ENCODE peak calls at places on chromosome 3, in nine cellular contexts. One of them, this sample, is unnamed.

GRCh38 chr3:27567251-27567650 is 83.1 kb upstream of the SLC4A7 start:
- DNase-seq in thoracic aorta: no peak
- DNase-seq in brain microvascular endothelial cell: no peak
- DNase-seq in CD8-positive, alpha-beta T cell: no peak
- DNase-seq in ovary: no peak
- DNase-seq in neuronal stem cell: no peak
- DNase-seq in PC-9: no peak
- DNase-seq in psoas muscle: no peak
- DNase-seq in heart left ventricle: no peak
- DNase-seq in this sample: no peak

GRCh38 chr3:182567666-182568065 is 225.6 kb upstream of the ATP11B start:
- DNase-seq in thoracic aorta: no peak
- DNase-seq in brain microvascular endothelial cell: no peak
- DNase-seq in CD8-positive, alpha-beta T cell: no peak
- DNase-seq in ovary: no peak
- DNase-seq in neuronal stem cell: peak
- DNase-seq in PC-9: peak
- DNase-seq in psoas muscle: no peak
- DNase-seq in heart left ventricle: no peak
- DNase-seq in this sample: no peak

GRCh38 chr3:127405791-127406190 is 117.9 kb upstream of the PRR20G start:
- DNase-seq in thoracic aorta: no peak
- DNase-seq in brain microvascular endothelial cell: no peak
- DNase-seq in CD8-positive, alpha-beta T cell: no peak
- DNase-seq in ovary: no peak
- DNase-seq in neuronal stem cell: no peak
- DNase-seq in PC-9: no peak
- DNase-seq in psoas muscle: no peak
- DNase-seq in heart left ventricle: no peak
- DNase-seq in this sample: no peak

GRCh38 chr3:101695779-101696372 is 9.4 kb upstream of the RPL24 start:
- DNase-seq in thoracic aorta: no peak
- DNase-seq in brain microvascular endothelial cell: peak
- DNase-seq in CD8-positive, alpha-beta T cell: peak
- DNase-seq in ovary: no peak
- DNase-seq in neuronal stem cell: peak
- DNase-seq in PC-9: peak
- DNase-seq in psoas muscle: no peak
- DNase-seq in heart left ventricle: no peak
- DNase-seq in this sample: no peak

GRCh38 chr3:6099458-6100137 is 761.3 kb upstream of the GRM7 start:
- DNase-seq in thoracic aorta: no peak
- DNase-seq in brain microvascular endothelial cell: no peak
- DNase-seq in CD8-positive, alpha-beta T cell: no peak
- DNase-seq in ovary: no peak
- DNase-seq in neuronal stem cell: no peak
- DNase-seq in PC-9: no peak
- DNase-seq in psoas muscle: no peak
- DNase-seq in heart left ventricle: no peak
- DNase-seq in this sample: no peak

GRCh38 chr3:52783211-52783555 is 5.8 kb downstream of the ITIH1 start:
- DNase-seq in thoracic aorta: no peak
- DNase-seq in brain microvascular endothelial cell: no peak
- DNase-seq in CD8-positive, alpha-beta T cell: no peak
- DNase-seq in ovary: no peak
- DNase-seq in neuronal stem cell: no peak
- DNase-seq in PC-9: no peak
- DNase-seq in psoas muscle: no peak
- DNase-seq in heart left ventricle: no peak
- DNase-seq in this sample: no peak

GRCh38 chr3:32593903-32594525 is 23.4 kb upstream of the DYNC1LI1 start:
- DNase-seq in thoracic aorta: no peak
- DNase-seq in brain microvascular endothelial cell: no peak
- DNase-seq in CD8-positive, alpha-beta T cell: no peak
- DNase-seq in ovary: no peak
- DNase-seq in neuronal stem cell: no peak
- DNase-seq in PC-9: no peak
- DNase-seq in psoas muscle: no peak
- DNase-seq in heart left ventricle: no peak
- DNase-seq in this sample: no peak

GRCh38 chr3:29720660-29721059 is 439.8 kb downstream of the RBMS3 start:
- DNase-seq in thoracic aorta: no peak
- DNase-seq in brain microvascular endothelial cell: no peak
- DNase-seq in CD8-positive, alpha-beta T cell: no peak
- DNase-seq in ovary: no peak
- DNase-seq in neuronal stem cell: no peak
- DNase-seq in PC-9: no peak
- DNase-seq in psoas muscle: no peak
- DNase-seq in heart left ventricle: no peak
- DNase-seq in this sample: no peak

GRCh38 chr3:99087277-99087676 is 185.8 kb upstream of the DCBLD2 start:
- DNase-seq in thoracic aorta: no peak
- DNase-seq in brain microvascular endothelial cell: no peak
- DNase-seq in CD8-positive, alpha-beta T cell: no peak
- DNase-seq in ovary: no peak
- DNase-seq in neuronal stem cell: no peak
- DNase-seq in PC-9: no peak
- DNase-seq in psoas muscle: no peak
- DNase-seq in heart left ventricle: no peak
- DNase-seq in this sample: no peak

GRCh38 chr3:12545473-12545791 is at the start of gene MKRN2OS:
- DNase-seq in thoracic aorta: no peak
- DNase-seq in brain microvascular endothelial cell: no peak
- DNase-seq in CD8-positive, alpha-beta T cell: no peak
- DNase-seq in ovary: no peak
- DNase-seq in neuronal stem cell: no peak
- DNase-seq in PC-9: peak
- DNase-seq in psoas muscle: no peak
- DNase-seq in heart left ventricle: no peak
- DNase-seq in this sample: no peak

GRCh38 chr3:44321335-44321734 is 17.2 kb upstream of the TCAIM start:
- DNase-seq in thoracic aorta: no peak
- DNase-seq in brain microvascular endothelial cell: no peak
- DNase-seq in CD8-positive, alpha-beta T cell: no peak
- DNase-seq in ovary: no peak
- DNase-seq in neuronal stem cell: no peak
- DNase-seq in PC-9: peak
- DNase-seq in psoas muscle: no peak
- DNase-seq in heart left ventricle: no peak
- DNase-seq in this sample: no peak

GRCh38 chr3:58151637-58152036 is 59.1 kb downstream of the DNASE1L3 start:
- DNase-seq in thoracic aorta: no peak
- DNase-seq in brain microvascular endothelial cell: no peak
- DNase-seq in CD8-positive, alpha-beta T cell: no peak
- DNase-seq in ovary: no peak
- DNase-seq in neuronal stem cell: no peak
- DNase-seq in PC-9: no peak
- DNase-seq in psoas muscle: no peak
- DNase-seq in heart left ventricle: peak
- DNase-seq in this sample: no peak

GRCh38 chr3:132196113-132196512 is 121.1 kb upstream of the ACP3 start:
- DNase-seq in thoracic aorta: no peak
- DNase-seq in brain microvascular endothelial cell: no peak
- DNase-seq in CD8-positive, alpha-beta T cell: no peak
- DNase-seq in ovary: no peak
- DNase-seq in neuronal stem cell: no peak
- DNase-seq in PC-9: no peak
- DNase-seq in psoas muscle: no peak
- DNase-seq in heart left ventricle: no peak
- DNase-seq in this sample: no peak

GRCh38 chr3:120693439-120694172 is 11.6 kb upstream of the HGD start:
- DNase-seq in thoracic aorta: no peak
- DNase-seq in brain microvascular endothelial cell: no peak
- DNase-seq in CD8-positive, alpha-beta T cell: no peak
- DNase-seq in ovary: no peak
- DNase-seq in neuronal stem cell: no peak
- DNase-seq in PC-9: peak
- DNase-seq in psoas muscle: no peak
- DNase-seq in heart left ventricle: no peak
- DNase-seq in this sample: no peak

GRCh38 chr3:149673393-149673792 is 15.6 kb upstream of the WWTR1 start:
- DNase-seq in thoracic aorta: no peak
- DNase-seq in brain microvascular endothelial cell: no peak
- DNase-seq in CD8-positive, alpha-beta T cell: no peak
- DNase-seq in ovary: no peak
- DNase-seq in neuronal stem cell: no peak
- DNase-seq in PC-9: no peak
- DNase-seq in psoas muscle: no peak
- DNase-seq in heart left ventricle: no peak
- DNase-seq in this sample: no peak

GRCh38 chr3:41933154-41933676 is 28.7 kb downstream of the ULK4 start:
- DNase-seq in thoracic aorta: no peak
- DNase-seq in brain microvascular endothelial cell: peak
- DNase-seq in CD8-positive, alpha-beta T cell: no peak
- DNase-seq in ovary: no peak
- DNase-seq in neuronal stem cell: no peak
- DNase-seq in PC-9: peak
- DNase-seq in psoas muscle: no peak
- DNase-seq in heart left ventricle: no peak
- DNase-seq in this sample: no peak

GRCh38 chr3:64082917-64083587 is 59.8 kb upstream of the PSMD6 start:
- DNase-seq in thoracic aorta: no peak
- DNase-seq in brain microvascular endothelial cell: no peak
- DNase-seq in CD8-positive, alpha-beta T cell: no peak
- DNase-seq in ovary: no peak
- DNase-seq in neuronal stem cell: no peak
- DNase-seq in PC-9: no peak
- DNase-seq in psoas muscle: no peak
- DNase-seq in heart left ventricle: no peak
- DNase-seq in this sample: no peak
- H3K27ac ChIP-seq in thoracic aorta: no peak
- H3K27ac ChIP-seq in brain microvascular endothelial cell: no peak
- H3K27ac ChIP-seq in CD8-positive, alpha-beta T cell: no peak
- H3K27ac ChIP-seq in ovary: no peak
- H3K27ac ChIP-seq in neuronal stem cell: no peak
- H3K27ac ChIP-seq in PC-9: no peak
- H3K27ac ChIP-seq in psoas muscle: no peak
- H3K27ac ChIP-seq in heart left ventricle: no peak
- H3K27ac ChIP-seq in this sample: no peak

DNA sequence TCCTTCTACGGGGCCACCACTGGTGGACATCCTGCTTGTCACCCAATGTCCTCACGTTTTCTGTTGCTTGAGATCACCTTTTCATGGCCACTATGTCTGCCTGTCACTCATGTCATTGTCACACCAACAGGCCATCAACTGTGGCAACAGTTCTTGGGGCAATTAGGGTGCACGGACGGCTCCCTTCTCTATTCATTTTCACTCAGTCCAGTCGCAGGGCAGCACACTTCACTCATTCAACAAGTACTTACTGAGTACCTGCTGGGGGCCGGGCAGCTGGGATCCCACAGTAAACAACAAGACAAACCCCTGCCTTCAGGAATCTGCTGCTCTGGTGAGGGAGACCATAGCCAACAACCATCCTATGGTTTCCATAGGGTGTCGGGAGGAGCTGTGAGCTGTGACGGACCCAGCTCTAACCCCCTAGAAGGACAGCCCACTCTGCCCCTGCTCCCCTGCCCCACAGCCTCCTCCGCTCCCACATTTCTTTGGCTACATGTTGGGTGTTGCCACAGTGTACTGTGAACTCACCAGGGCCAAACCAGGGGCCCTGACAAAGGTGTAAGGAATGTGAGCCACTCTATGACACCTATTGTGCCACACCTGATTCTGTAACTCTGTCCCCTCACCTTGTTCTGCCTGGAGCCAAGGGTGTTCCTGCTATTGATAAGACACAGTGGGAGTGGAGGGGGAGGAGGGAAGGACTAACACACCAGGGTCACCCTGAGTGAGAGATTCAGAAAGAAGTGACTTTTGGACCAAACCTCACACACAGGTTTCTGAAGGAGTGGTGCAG is 1.9 kb downstream of the VILL start:
- DNase-seq in thoracic aorta: no peak
- DNase-seq in brain microvascular endothelial cell: no peak
- DNase-seq in CD8-positive, alpha-beta T cell: no peak
- DNase-seq in ovary: no peak
- DNase-seq in neuronal stem cell: no peak
- DNase-seq in PC-9: peak
- DNase-seq in psoas muscle: no peak
- DNase-seq in heart left ventricle: no peak
- DNase-seq in this sample: no peak
- H3K27ac ChIP-seq in thoracic aorta: no peak
- H3K27ac ChIP-seq in brain microvascular endothelial cell: no peak
- H3K27ac ChIP-seq in CD8-positive, alpha-beta T cell: no peak
- H3K27ac ChIP-seq in ovary: no peak
- H3K27ac ChIP-seq in neuronal stem cell: no peak
- H3K27ac ChIP-seq in PC-9: peak
- H3K27ac ChIP-seq in psoas muscle: no peak
- H3K27ac ChIP-seq in heart left ventricle: no peak
- H3K27ac ChIP-seq in this sample: no peak

GRCh38 chr3:186108941-186109865 is at the start of gene ETV5:
- DNase-seq in thoracic aorta: peak
- DNase-seq in brain microvascular endothelial cell: peak
- DNase-seq in CD8-positive, alpha-beta T cell: peak
- DNase-seq in ovary: peak
- DNase-seq in neuronal stem cell: peak
- DNase-seq in PC-9: peak
- DNase-seq in psoas muscle: peak
- DNase-seq in heart left ventricle: peak
- DNase-seq in this sample: peak

GRCh38 chr3:186108106-186108940 is 566 bp downstream of the ETV5 start:
- DNase-seq in thoracic aorta: no peak
- DNase-seq in brain microvascular endothelial cell: peak
- DNase-seq in CD8-positive, alpha-beta T cell: peak
- DNase-seq in ovary: peak
- DNase-seq in neuronal stem cell: peak
- DNase-seq in PC-9: peak
- DNase-seq in psoas muscle: peak
- DNase-seq in heart left ventricle: peak
- DNase-seq in this sample: peak

GRCh38 chr3:186109897-186110803 is 1.3 kb upstream of the ETV5 start:
- DNase-seq in thoracic aorta: no peak
- DNase-seq in brain microvascular endothelial cell: peak
- DNase-seq in CD8-positive, alpha-beta T cell: no peak
- DNase-seq in ovary: peak
- DNase-seq in neuronal stem cell: no peak
- DNase-seq in PC-9: peak
- DNase-seq in psoas muscle: peak
- DNase-seq in heart left ventricle: peak
- DNase-seq in this sample: no peak

GRCh38 chr3:186107148-186108105 is 1.5 kb downstream of the ETV5 start:
- DNase-seq in thoracic aorta: peak
- DNase-seq in brain microvascular endothelial cell: peak
- DNase-seq in CD8-positive, alpha-beta T cell: peak
- DNase-seq in ovary: peak
- DNase-seq in neuronal stem cell: peak
- DNase-seq in PC-9: peak
- DNase-seq in psoas muscle: peak
- DNase-seq in heart left ventricle: peak
- DNase-seq in this sample: peak

GRCh38 chr3:186110975-186111974 is 2.4 kb upstream of the ETV5 start:
- DNase-seq in thoracic aorta: no peak
- DNase-seq in brain microvascular endothelial cell: no peak
- DNase-seq in CD8-positive, alpha-beta T cell: no peak
- DNase-seq in ovary: no peak
- DNase-seq in neuronal stem cell: no peak
- DNase-seq in PC-9: no peak
- DNase-seq in psoas muscle: no peak
- DNase-seq in heart left ventricle: no peak
- DNase-seq in this sample: no peak
- H3K27ac ChIP-seq in thoracic aorta: peak
- H3K27ac ChIP-seq in brain microvascular endothelial cell: no peak
- H3K27ac ChIP-seq in CD8-positive, alpha-beta T cell: no peak
- H3K27ac ChIP-seq in ovary: no peak
- H3K27ac ChIP-seq in neuronal stem cell: no peak
- H3K27ac ChIP-seq in PC-9: no peak
- H3K27ac ChIP-seq in psoas muscle: no peak
- H3K27ac ChIP-seq in heart left ventricle: no peak
- H3K27ac ChIP-seq in this sample: no peak

GRCh38 chr3:165669502-165669901 is 167.7 kb downstream of the BCHE start:
- DNase-seq in thoracic aorta: no peak
- DNase-seq in brain microvascular endothelial cell: no peak
- DNase-seq in CD8-positive, alpha-beta T cell: no peak
- DNase-seq in ovary: no peak
- DNase-seq in neuronal stem cell: no peak
- DNase-seq in PC-9: no peak
- DNase-seq in psoas muscle: no peak
- DNase-seq in heart left ventricle: no peak
- DNase-seq in this sample: no peak
- H3K27ac ChIP-seq in thoracic aorta: no peak
- H3K27ac ChIP-seq in brain microvascular endothelial cell: no peak
- H3K27ac ChIP-seq in CD8-positive, alpha-beta T cell: no peak
- H3K27ac ChIP-seq in ovary: no peak
- H3K27ac ChIP-seq in neuronal stem cell: no peak
- H3K27ac ChIP-seq in PC-9: no peak
- H3K27ac ChIP-seq in psoas muscle: no peak
- H3K27ac ChIP-seq in heart left ventricle: no peak
- H3K27ac ChIP-seq in this sample: no peak

This sample was measured in caudate nucleus.